ENCODE peak calls at places on chromosomes 16 and 17, in five cellular contexts. J is AG04450, Y is testis, Z is K562, M is tibial nerve. C is an unnamed sample.

GRCh38 chr17:4327638-4328037 is 38.8 kb downstream of the UBE2G1 start:
- DNase-seq in J (no peak), Y (no peak), Z (no peak), M (no peak), C (no peak)

GRCh38 chr16:1414532-1415265 is at the start of gene UNKL:
- DNase-seq in J (peak), Y (peak), Z (peak), M (peak), C (peak)

GRCh38 chr16:67280090-67281015 is 1.0 kb downstream of the PLEKHG4 start:
- DNase-seq in J (no peak), Y (no peak), Z (no peak), M (no peak), C (no peak)

GRCh38 chr17:15197229-15197628 is 67.9 kb downstream of the PMP22 start:
- DNase-seq in J (no peak), Y (no peak), Z (no peak), M (no peak), C (no peak)

GRCh38 chr16:87644186-87644585 is 41.9 kb downstream of the JPH3 start:
- DNase-seq in J (no peak), Y (no peak), Z (no peak), M (no peak), C (no peak)

GRCh38 chr16:1394367-1394951 is 20.0 kb downstream of the UNKL start:
- DNase-seq in J (no peak), Y (no peak), Z (no peak), M (no peak), C (no peak)

GRCh38 chr17:75498019-75498725 is 17.2 kb downstream of the CASKIN2 start:
- DNase-seq in J (no peak), Y (no peak), Z (no peak), M (no peak), C (no peak)

GRCh38 chr17:5846001-5846400 is 224.2 kb upstream of the WSCD1 start:
- DNase-seq in J (no peak), Y (no peak), Z (no peak), M (no peak), C (no peak)

GRCh38 chr17:28216528-28216927 is 102.5 kb upstream of the TMEM97 start:
- DNase-seq in J (no peak), Y (no peak), Z (no peak), M (no peak), C (no peak)

GRCh38 chr17:40932608-40933007 is 4.8 kb downstream of the KRT23 start:
- DNase-seq in J (no peak), Y (no peak), Z (no peak), M (no peak), C (no peak)

GRCh38 chr17:5711344-5711743 is 127.0 kb upstream of the NLRP1 start:
- DNase-seq in J (no peak), Y (no peak), Z (no peak), M (no peak), C (no peak)

GRCh38 chr17:38541281-38541680 is 64.5 kb downstream of the SRCIN1 start:
- DNase-seq in J (no peak), Y (no peak), Z (no peak), M (no peak), C (no peak)

GRCh38 chr16:3046506-3047386 is at the start of gene MMP25:
- DNase-seq in J (no peak), Y (no peak), Z (peak), M (no peak), C (no peak)
- H3K4me3 ChIP-seq in J (peak), Y (peak), Z (peak), M (peak), C (peak)

GRCh38 chr16:84178146-84178765 is 8.6 kb downstream of the TAF1C start:
- DNase-seq in J (no peak), Y (no peak), Z (no peak), M (no peak), C (no peak)

GRCh38 chr16:84177740-84178070 is 9.2 kb downstream of the TAF1C start:
- DNase-seq in J (peak), Y (peak), Z (no peak), M (no peak), C (no peak)

GRCh38 chr16:84175351-84176081 is 11.3 kb downstream of the TAF1C start:
- DNase-seq in J (peak), Y (peak), Z (peak), M (peak), C (peak)

GRCh38 chr16:84174396-84174795 is 12.5 kb downstream of the TAF1C start:
- DNase-seq in J (no peak), Y (no peak), Z (no peak), M (no peak), C (no peak)

GRCh38 chr16:84176192-84177053 is 10.4 kb downstream of the TAF1C start:
- DNase-seq in J (no peak), Y (no peak), Z (no peak), M (no peak), C (no peak)
- H3K27ac ChIP-seq in J (peak), Y (peak), Z (no peak), M (peak), C (peak)

DNA sequence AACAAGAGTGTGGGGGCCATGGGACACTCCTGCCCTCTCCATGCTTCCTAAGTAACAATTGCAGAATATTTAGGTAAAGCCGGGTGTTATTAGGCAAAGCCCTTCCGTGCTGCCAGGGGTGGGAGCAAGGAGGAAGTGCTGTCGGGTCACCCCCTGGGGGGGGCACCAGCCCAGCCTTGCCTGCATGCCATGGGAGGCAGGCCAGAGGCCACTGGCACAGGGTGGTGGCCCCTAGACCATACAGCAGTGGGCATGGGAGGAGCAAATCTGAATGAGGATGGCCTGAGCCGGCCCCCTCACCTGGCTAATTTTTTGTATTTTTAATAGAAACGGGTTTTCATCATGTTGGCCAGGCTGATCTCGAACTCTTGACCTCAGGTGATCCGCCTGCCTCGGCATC is 355.7 kb upstream of the CDH8 start:
- DNase-seq in J (no peak), Y (no peak), Z (no peak), M (no peak), C (no peak)
- H3K4me3 ChIP-seq in J (no peak), Y (no peak), Z (no peak), M (no peak), C (no peak)

DNA sequence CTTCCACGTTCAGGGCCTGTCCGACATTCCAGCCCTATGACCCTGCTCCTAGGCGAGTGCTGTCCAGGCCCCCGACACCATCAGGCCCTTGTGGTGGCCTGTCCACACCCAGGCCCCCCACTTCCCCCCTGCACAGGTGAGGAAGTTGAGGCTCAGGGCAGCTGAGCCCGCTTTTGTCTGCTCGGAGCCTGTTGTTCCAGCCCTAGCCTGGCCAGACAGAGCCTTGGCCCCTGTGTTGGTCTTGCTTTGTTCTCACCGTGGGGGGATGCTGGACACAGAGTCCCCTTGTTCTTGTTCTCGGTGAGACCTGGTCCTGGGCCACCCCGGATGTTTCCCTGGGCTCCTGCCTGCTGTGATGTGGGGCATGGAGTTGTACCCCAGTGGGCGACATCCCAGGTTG is 52.1 kb upstream of the ZNF750 start:
- DNase-seq in J (no peak), Y (no peak), Z (no peak), M (no peak), C (no peak)
- H3K27ac ChIP-seq in J (no peak), Y (no peak), Z (no peak), M (no peak), C (peak)

GRCh38 chr16:49492090-49492801 is 118.6 kb downstream of the C16orf78 start:
- DNase-seq in J (no peak), Y (peak), Z (peak), M (no peak), C (peak)
- H3K4me3 ChIP-seq in J (no peak), Y (peak), Z (no peak), M (peak), C (no peak)

GRCh38 chr16:23337836-23338550 is 35.9 kb downstream of the SCNN1B start:
- DNase-seq in J (no peak), Y (no peak), Z (no peak), M (no peak), C (no peak)

GRCh38 chr16:23343643-23344612 is 41.8 kb downstream of the SCNN1B start:
- DNase-seq in J (no peak), Y (no peak), Z (no peak), M (no peak), C (no peak)

GRCh38 chr16:23339781-23340180 is 37.7 kb downstream of the SCNN1B start:
- DNase-seq in J (no peak), Y (no peak), Z (no peak), M (no peak), C (no peak)

GRCh38 chr16:23345237-23345636 is 43.1 kb downstream of the SCNN1B start:
- DNase-seq in J (no peak), Y (no peak), Z (no peak), M (no peak), C (no peak)

GRCh38 chr16:23342083-23342640 is 40.1 kb downstream of the SCNN1B start:
- DNase-seq in J (no peak), Y (no peak), Z (no peak), M (no peak), C (no peak)
- H3K27ac ChIP-seq in J (no peak), Y (no peak), Z (no peak), M (no peak), C (no peak)

GRCh38 chr16:56641166-56641565 is 2.7 kb downstream of the MT1A start:
- DNase-seq in J (no peak), Y (no peak), Z (no peak), M (no peak), C (no peak)

GRCh38 chr16:56645311-56645710 is 6.4 kb upstream of the MT1B start:
- DNase-seq in J (no peak), Y (no peak), Z (no peak), M (no peak), C (no peak)

GRCh38 chr16:56643833-56644232 is 5.4 kb downstream of the MT1A start:
- DNase-seq in J (no peak), Y (no peak), Z (no peak), M (no peak), C (no peak)

GRCh38 chr16:56645838-56646237 is 5.8 kb upstream of the MT1B start:
- DNase-seq in J (no peak), Y (no peak), Z (no peak), M (no peak), C (no peak)

GRCh38 chr16:56643080-56643778 is 4.8 kb downstream of the MT1A start:
- DNase-seq in J (no peak), Y (peak), Z (peak), M (peak), C (peak)
- H3K4me3 ChIP-seq in J (peak), Y (no peak), Z (no peak), M (peak), C (no peak)

DNA sequence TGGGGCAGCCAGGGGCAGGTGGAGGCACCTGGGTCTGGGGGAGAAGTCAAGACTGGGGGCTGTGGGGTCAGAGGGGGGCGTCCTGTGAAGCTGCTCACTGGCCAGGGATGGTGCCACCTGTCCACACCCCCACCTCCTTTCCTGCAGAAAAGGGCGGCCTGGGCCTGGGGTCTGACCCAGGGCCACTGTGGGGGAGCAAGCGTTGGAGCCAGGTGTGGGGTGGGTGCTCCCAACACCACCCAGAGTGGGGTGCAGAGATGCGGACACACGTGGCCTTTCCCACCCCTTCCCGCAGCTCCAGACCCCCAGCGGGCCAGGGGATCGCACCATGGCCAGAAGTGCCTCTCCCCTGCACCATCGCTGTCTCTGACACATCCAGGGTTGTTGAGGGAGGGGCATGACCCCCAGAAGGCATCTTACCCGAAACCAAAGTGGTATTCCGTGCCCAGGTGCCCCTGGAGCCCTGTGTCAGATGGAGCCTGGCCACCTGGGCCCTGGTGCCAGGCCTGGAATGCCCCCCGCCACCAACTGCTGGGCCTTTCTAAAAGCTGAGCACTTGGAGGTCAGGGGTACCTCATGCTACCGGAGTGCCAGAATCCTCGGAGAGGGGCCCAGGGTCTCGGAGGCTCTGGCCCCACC is 2.6 kb upstream of the SLC16A3 start:
- DNase-seq in J (no peak), Y (no peak), Z (no peak), M (no peak), C (no peak)
- H3K27ac ChIP-seq in J (no peak), Y (no peak), Z (no peak), M (no peak), C (no peak)

C was measured in body of pancreas.